ENCODE peak calls at places on chromosome 13, in four cellular contexts. One of them, this sample, is unnamed.

GRCh38 chr13:61144834-61145593 is 270.6 kb downstream of the PCDH20 start:
- DNase-seq in IMR-90: no peak
- DNase-seq in endothelial cell of umbilical vein: no peak
- DNase-seq in K562: no peak
- DNase-seq in this sample: no peak

GRCh38 chr13:19910336-19911072 is 47.1 kb upstream of the ZMYM5 start:
- DNase-seq in K562: no peak
- DNase-seq in endothelial cell of umbilical vein: no peak
- DNase-seq in IMR-90: peak
- DNase-seq in this sample: no peak

GRCh38 chr13:33870046-33870668 is 52.2 kb downstream of the RFC3 start:
- DNase-seq in K562: no peak
- DNase-seq in IMR-90: no peak
- DNase-seq in endothelial cell of umbilical vein: no peak
- DNase-seq in this sample: no peak

GRCh38 chr13:46648166-46648607 is 95.2 kb downstream of the LRCH1 start:
- DNase-seq in IMR-90: peak
- DNase-seq in K562: no peak
- DNase-seq in endothelial cell of umbilical vein: no peak
- DNase-seq in this sample: no peak

GRCh38 chr13:74226791-74227475 is 92.7 kb upstream of the KLF12 start:
- DNase-seq in K562: no peak
- DNase-seq in IMR-90: peak
- DNase-seq in endothelial cell of umbilical vein: no peak
- DNase-seq in this sample: no peak

GRCh38 chr13:40910324-40911050 is 108.6 kb downstream of the ELF1 start:
- DNase-seq in endothelial cell of umbilical vein: no peak
- DNase-seq in IMR-90: peak
- DNase-seq in K562: no peak
- DNase-seq in this sample: peak

GRCh38 chr13:74324338-74324737 is 190.1 kb upstream of the KLF12 start:
- DNase-seq in endothelial cell of umbilical vein: no peak
- DNase-seq in K562: no peak
- DNase-seq in IMR-90: no peak
- DNase-seq in this sample: no peak

GRCh38 chr13:113856716-113857065 is 7.2 kb downstream of the GAS6 start:
- DNase-seq in K562: no peak
- DNase-seq in endothelial cell of umbilical vein: peak
- DNase-seq in IMR-90: peak
- DNase-seq in this sample: no peak

GRCh38 chr13:92806215-92806614 is 420.4 kb upstream of the GPC6 start:
- DNase-seq in IMR-90: no peak
- DNase-seq in K562: no peak
- DNase-seq in endothelial cell of umbilical vein: no peak
- DNase-seq in this sample: no peak

GRCh38 chr13:74696148-74696922 is 562.1 kb upstream of the KLF12 start:
- DNase-seq in endothelial cell of umbilical vein: no peak
- DNase-seq in IMR-90: no peak
- DNase-seq in K562: no peak
- DNase-seq in this sample: no peak

GRCh38 chr13:43905435-43906031 is 25.8 kb downstream of the LACC1 start:
- DNase-seq in endothelial cell of umbilical vein: peak
- DNase-seq in K562: peak
- DNase-seq in IMR-90: peak
- DNase-seq in this sample: no peak

GRCh38 chr13:44523176-44524017 is 52.7 kb downstream of the TSC22D1 start:
- DNase-seq in IMR-90: peak
- DNase-seq in K562: no peak
- DNase-seq in endothelial cell of umbilical vein: peak
- DNase-seq in this sample: peak

GRCh38 chr13:43300817-43301216 is 277.4 kb downstream of the DNAJC15 start:
- DNase-seq in IMR-90: peak
- DNase-seq in endothelial cell of umbilical vein: peak
- DNase-seq in K562: no peak
- DNase-seq in this sample: no peak

GRCh38 chr13:49781791-49782190 is 10.7 kb downstream of the KPNA3 start:
- DNase-seq in IMR-90: no peak
- DNase-seq in endothelial cell of umbilical vein: no peak
- DNase-seq in K562: no peak
- DNase-seq in this sample: no peak

GRCh38 chr13:109743706-109744453 is 42.5 kb downstream of the IRS2 start:
- DNase-seq in IMR-90: peak
- DNase-seq in K562: no peak
- DNase-seq in endothelial cell of umbilical vein: peak
- DNase-seq in this sample: no peak
- H3K4me2 ChIP-seq in IMR-90: peak
- H3K4me2 ChIP-seq in K562: peak
- H3K4me2 ChIP-seq in endothelial cell of umbilical vein: no peak
- H3K4me2 ChIP-seq in this sample: no peak

GRCh38 chr13:77022341-77022740 is 4.6 kb downstream of the FBXL3 start:
- DNase-seq in IMR-90: peak
- DNase-seq in K562: no peak
- DNase-seq in endothelial cell of umbilical vein: no peak
- DNase-seq in this sample: no peak

GRCh38 chr13:77029436-77029835 is 2.5 kb upstream of the FBXL3 start:
- DNase-seq in IMR-90: no peak
- DNase-seq in endothelial cell of umbilical vein: no peak
- DNase-seq in K562: no peak
- DNase-seq in this sample: no peak

GRCh38 chr13:77028202-77028601 is 1.2 kb upstream of the FBXL3 start:
- DNase-seq in IMR-90: no peak
- DNase-seq in endothelial cell of umbilical vein: peak
- DNase-seq in K562: no peak
- DNase-seq in this sample: no peak

GRCh38 chr13:77026255-77026782 is 640 bp downstream of the FBXL3 start:
- DNase-seq in K562: peak
- DNase-seq in endothelial cell of umbilical vein: peak
- DNase-seq in IMR-90: peak
- DNase-seq in this sample: peak

DNA sequence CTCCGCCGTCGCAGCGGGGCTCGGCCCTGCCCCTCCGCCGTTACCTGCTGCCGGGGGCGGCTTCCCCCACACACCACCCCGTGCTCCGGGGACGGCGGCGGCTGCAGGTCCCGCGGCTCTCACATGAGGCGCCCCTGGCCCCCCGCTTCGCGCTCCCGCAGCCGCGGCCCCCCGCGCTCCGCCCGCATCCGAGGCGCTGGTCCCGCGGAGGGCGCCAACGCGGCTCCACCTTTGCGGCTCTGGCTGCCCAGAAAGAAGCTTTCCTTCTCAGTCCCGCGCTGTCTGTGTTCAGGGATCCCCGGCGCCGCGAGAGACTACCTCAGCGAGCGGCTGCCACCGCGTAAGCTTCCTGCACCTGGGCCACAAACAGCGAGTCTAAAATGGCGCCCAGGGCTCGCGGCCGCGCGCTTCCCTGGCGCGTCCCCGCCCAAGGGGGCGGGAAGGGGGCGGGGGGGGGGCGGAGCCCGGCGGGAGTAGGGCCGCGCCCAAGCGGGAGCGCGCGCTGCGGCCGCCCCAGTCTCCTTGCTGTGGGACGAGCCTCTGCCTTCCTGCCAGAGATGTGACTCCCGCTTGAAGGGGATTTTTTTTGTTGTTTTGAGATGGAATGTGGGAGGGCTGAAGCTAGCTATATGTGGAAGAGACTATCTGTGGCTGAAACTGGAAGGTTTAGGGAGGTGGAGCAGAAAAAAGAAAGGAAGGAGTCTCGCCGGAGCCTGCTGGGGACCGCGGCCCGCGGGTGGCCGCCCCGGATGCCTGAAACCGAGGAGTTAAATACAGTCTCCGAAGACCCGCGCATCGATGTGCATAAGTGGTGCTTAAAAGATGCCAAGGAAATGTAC is at the start of gene FBXL3:
- DNase-seq in endothelial cell of umbilical vein: peak
- DNase-seq in IMR-90: peak
- DNase-seq in K562: peak
- DNase-seq in this sample: peak
- TF ChIP-seq FOS in endothelial cell of umbilical vein: no peak
- TF ChIP-seq FOS in IMR-90: no peak
- TF ChIP-seq FOS in K562: no peak
- TF ChIP-seq FOS in this sample: no peak

DNA sequence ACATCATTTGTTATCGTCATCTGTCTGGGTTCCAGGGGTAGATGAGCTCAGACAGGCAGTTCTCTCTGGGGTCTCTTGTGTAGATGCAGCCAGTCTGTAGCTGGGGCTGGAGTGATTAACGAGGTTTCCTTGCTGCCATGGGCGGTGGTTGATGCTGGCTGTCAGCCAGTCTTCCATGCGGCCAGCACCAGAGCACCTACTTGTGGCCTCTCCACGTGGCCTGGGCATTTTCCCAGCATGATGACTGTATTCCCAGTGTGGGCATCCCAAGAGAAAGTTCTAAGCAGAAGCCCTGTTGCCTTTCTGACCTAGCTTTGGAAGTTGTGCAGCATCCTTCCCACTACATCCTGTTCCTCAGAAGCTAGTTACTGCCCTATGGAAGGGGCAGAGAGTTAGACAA is 10.8 kb downstream of the ERCC5 start:
- DNase-seq in endothelial cell of umbilical vein: no peak
- DNase-seq in IMR-90: no peak
- DNase-seq in K562: no peak
- DNase-seq in this sample: no peak
- H3K4me2 ChIP-seq in endothelial cell of umbilical vein: no peak
- H3K4me2 ChIP-seq in IMR-90: no peak
- H3K4me2 ChIP-seq in K562: no peak
- H3K4me2 ChIP-seq in this sample: no peak

DNA sequence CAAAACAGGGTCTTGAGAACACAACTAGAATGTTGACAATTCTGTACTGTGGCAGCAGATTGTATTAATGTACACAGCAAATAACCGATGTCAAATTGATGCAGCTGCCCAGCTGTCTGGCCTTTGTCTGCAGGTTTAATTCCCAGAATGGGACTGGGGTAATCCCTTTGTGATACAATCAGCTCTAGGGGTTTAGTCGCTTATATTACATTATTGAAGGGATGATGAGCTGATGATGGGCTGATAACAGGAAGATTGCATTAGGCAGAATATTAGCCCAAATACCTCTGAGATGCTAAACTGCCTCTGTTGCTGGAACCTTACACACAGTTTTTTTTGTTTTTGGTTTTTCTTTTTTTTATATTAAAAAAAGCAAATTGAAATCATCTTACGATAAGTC is 265.0 kb downstream of the RBM26 start:
- DNase-seq in K562: no peak
- DNase-seq in endothelial cell of umbilical vein: no peak
- DNase-seq in IMR-90: no peak
- DNase-seq in this sample: no peak
- TF ChIP-seq FOS in K562: no peak
- TF ChIP-seq FOS in endothelial cell of umbilical vein: no peak
- TF ChIP-seq FOS in IMR-90: no peak
- TF ChIP-seq FOS in this sample: no peak

GRCh38 chr13:25136872-25137623 is 35.0 kb downstream of the AMER2 start:
- DNase-seq in IMR-90: no peak
- DNase-seq in K562: no peak
- DNase-seq in endothelial cell of umbilical vein: no peak
- DNase-seq in this sample: no peak
- H3K4me2 ChIP-seq in IMR-90: no peak
- H3K4me2 ChIP-seq in K562: no peak
- H3K4me2 ChIP-seq in endothelial cell of umbilical vein: no peak
- H3K4me2 ChIP-seq in this sample: no peak

GRCh38 chr13:31209172-31209818 is 9.5 kb downstream of the B3GLCT start:
- DNase-seq in K562: no peak
- DNase-seq in IMR-90: peak
- DNase-seq in endothelial cell of umbilical vein: peak
- DNase-seq in this sample: no peak
- TF ChIP-seq FOS in K562: no peak
- TF ChIP-seq FOS in IMR-90: no peak
- TF ChIP-seq FOS in endothelial cell of umbilical vein: no peak
- TF ChIP-seq FOS in this sample: no peak

This sample was measured in GM12878.